ENCODE peak calls at places on chromosomes 3 and 15, in six cellular contexts. L, O, C, H, T and S are unnamed samples.

GRCh38 chr15:100284191-100284590 is 57.6 kb downstream of the ADAMTS17 start:
- DNase-seq in L (no peak), O (no peak), C (no peak), H (no peak), T (no peak), S (no peak)

GRCh38 chr15:48974865-48975264 is 11.1 kb upstream of the SHC4 start:
- DNase-seq in L (no peak), O (peak; percentile 4), C (no peak), H (no peak), T (no peak), S (no peak)

GRCh38 chr15:96409231-96410138 is 79.0 kb downstream of the NR2F2 start:
- DNase-seq in L (peak; percentile 23), O (no peak), C (no peak), H (no peak), T (no peak), S (peak; percentile 37)

GRCh38 chr15:60727260-60727659 is 248.3 kb upstream of the ICE2 start:
- DNase-seq in L (no peak), O (no peak), C (no peak), H (no peak), T (no peak), S (no peak)

GRCh38 chr15:74799843-74800558 is 12.6 kb upstream of the LMAN1L start:
- DNase-seq in L (peak; percentile 38), O (peak; percentile 95), C (peak; percentile 83), H (peak; percentile 45), T (peak; percentile 48), S (peak; percentile 77)

GRCh38 chr3:14319654-14320182 is 82.7 kb upstream of the SLC6A6 start:
- DNase-seq in L (peak; percentile 18), O (peak; percentile 89), C (no peak), H (peak; percentile 55), T (no peak), S (peak; percentile 81)

GRCh38 chr15:66276546-66276945 is 16.8 kb upstream of the DIS3L start:
- DNase-seq in L (no peak), O (no peak), C (no peak), H (no peak), T (no peak), S (no peak)

GRCh38 chr15:63042879-63043340 is 363 bp downstream of the TPM1 start:
- DNase-seq in L (no peak), O (peak; percentile 47), C (no peak), H (no peak), T (no peak), S (peak; percentile 24)

GRCh38 chr3:45608885-45609284 is 14.3 kb downstream of the LIMD1 start:
- DNase-seq in L (no peak), O (no peak), C (no peak), H (peak; percentile 82), T (no peak), S (no peak)

GRCh38 chr15:82851331-82851850 is 42.0 kb downstream of the WHAMM start:
- DNase-seq in L (no peak), O (no peak), C (no peak), H (no peak), T (no peak), S (no peak)

GRCh38 chr3:194575484-194576210 is 57.6 kb downstream of the TMEM44 start:
- DNase-seq in L (no peak), O (peak; percentile 35), C (no peak), H (peak; percentile 66), T (no peak), S (no peak)

GRCh38 chr3:140603766-140604165 is 74.1 kb upstream of the TRIM42 start:
- DNase-seq in L (no peak), O (no peak), C (no peak), H (no peak), T (no peak), S (no peak)

GRCh38 chr15:25339431-25339830 is 99.4 kb downstream of the UBE3A start:
- DNase-seq in L (no peak), O (no peak), C (no peak), H (no peak), T (no peak), S (no peak)

GRCh38 chr3:136624894-136625815 is 127.0 kb downstream of the STAG1 start:
- DNase-seq in L (peak; percentile 88), O (peak; percentile 27), C (no peak), H (no peak), T (no peak), S (peak; percentile 72)

GRCh38 chr3:140341817-140342403 is 336.0 kb upstream of the TRIM42 start:
- DNase-seq in L (no peak), O (no peak), C (no peak), H (no peak), T (no peak), S (no peak)

GRCh38 chr3:118884748-118885206 is 149.9 kb downstream of the IGSF11 start:
- DNase-seq in L (peak; percentile 51), O (peak; percentile 40), C (peak; percentile 61), H (peak; percentile 31), T (peak; percentile 46), S (peak; percentile 78)

GRCh38 chr3:148882288-148882687 is 17.2 kb downstream of the CPA3 start:
- DNase-seq in L (no peak), O (no peak), C (no peak), H (peak; percentile 74), T (no peak), S (no peak)

GRCh38 chr3:139332092-139332491 is 11.7 kb upstream of the MRPS22 start:
- DNase-seq in L (no peak), O (no peak), C (no peak), H (no peak), T (no peak), S (no peak)

GRCh38 chr15:80876034-80876433 is 96.9 kb downstream of the CEMIP start:
- DNase-seq in L (no peak), O (no peak), C (no peak), H (no peak), T (peak; percentile 57), S (no peak)

GRCh38 chr3:131543714-131544113 is 40.9 kb upstream of the MRPL3 start:
- DNase-seq in L (peak; percentile 67), O (no peak), C (no peak), H (peak; percentile 87), T (peak; percentile 1), S (peak; percentile 67)

GRCh38 chr15:57290826-57291225 is 85.5 kb upstream of the CGNL1 start:
- DNase-seq in L (no peak), O (no peak), C (no peak), H (no peak), T (no peak), S (no peak)